ENCODE peak calls at places on chromosomes 1 and 21, in ten cellular contexts. V, W, J, L, H, G, R, Z, S and O are unnamed samples.

GRCh38 chr1:15051898-15052528 is 101.5 kb upstream of the TMEM51 start:
- DNase-seq in S (no peak), J (no peak), G (no peak), R (no peak), W (no peak), L (no peak), H (no peak), V (peak; percentile 10), Z (no peak), O (peak; percentile 14)

GRCh38 chr1:109882288-109883245 is 28.1 kb upstream of the CSF1 start:
- DNase-seq in R (no peak), L (no peak), W (no peak), G (no peak), S (no peak), H (no peak), Z (no peak), J (no peak), V (no peak), O (no peak)

GRCh38 chr1:12052008-12052573 is 11.0 kb upstream of the TNFRSF8 start:
- DNase-seq in L (peak; percentile 77), S (no peak), V (peak; percentile 84), J (peak; percentile 76), R (peak; percentile 45), Z (peak; percentile 87), H (peak; percentile 89), W (no peak), G (no peak), O (peak; percentile 81)

GRCh38 chr1:119001181-119002018 is 13.3 kb upstream of the TBX15 start:
- DNase-seq in G (no peak), W (no peak), J (no peak), V (peak; percentile 22), S (no peak), H (peak; percentile 49), R (no peak), L (no peak), Z (no peak), O (peak; percentile 24)

GRCh38 chr1:236522937-236523703 is 662 bp upstream of the LGALS8 start:
- DNase-seq in Z (peak; percentile 21), S (no peak), W (no peak), H (no peak), G (peak; percentile 52), V (peak; percentile 49), R (peak; percentile 41), J (no peak), L (no peak), O (no peak)

GRCh38 chr21:37459575-37459974 is 93.0 kb downstream of the DYRK1A start:
- DNase-seq in L (no peak), W (no peak), G (no peak), J (peak; percentile 56), Z (no peak), V (no peak), S (no peak), R (no peak), H (peak; percentile 26), O (peak; percentile 72)

GRCh38 chr1:116765962-116766361 is 11.7 kb downstream of the CD2 start:
- DNase-seq in V (peak; percentile 69), W (no peak), R (no peak), L (no peak), Z (no peak), H (peak; percentile 71), S (no peak), G (no peak), J (no peak), O (peak; percentile 47)

GRCh38 chr1:3588395-3588794 is 22.9 kb downstream of the MEGF6 start:
- DNase-seq in Z (no peak), H (no peak), V (no peak), S (peak; percentile 50), R (no peak), L (no peak), G (no peak), J (no peak), W (no peak), O (no peak)

GRCh38 chr1:247387096-247387495 is 28.9 kb upstream of the NLRP3 start:
- DNase-seq in W (no peak), L (no peak), Z (no peak), G (no peak), V (no peak), J (no peak), H (no peak), R (no peak), S (no peak), O (no peak)

GRCh38 chr1:247392088-247392487 is 23.9 kb upstream of the NLRP3 start:
- DNase-seq in Z (no peak), L (no peak), V (no peak), H (no peak), G (no peak), S (no peak), W (no peak), J (no peak), R (no peak), O (no peak)

GRCh38 chr1:247387500-247387899 is 28.5 kb upstream of the NLRP3 start:
- DNase-seq in V (peak; percentile 32), H (no peak), J (no peak), L (no peak), Z (no peak), W (no peak), S (no peak), R (no peak), G (no peak), O (no peak)

GRCh38 chr1:247390996-247391395 is 25.0 kb upstream of the NLRP3 start:
- DNase-seq in S (no peak), G (no peak), R (no peak), L (no peak), Z (no peak), H (no peak), J (no peak), V (no peak), W (no peak), O (no peak)

GRCh38 chr1:247390116-247390791 is 25.7 kb upstream of the NLRP3 start:
- DNase-seq in S (peak; percentile 86), H (peak; percentile 88), V (peak; percentile 73), G (peak; percentile 81), Z (peak; percentile 77), J (peak; percentile 50), W (peak; percentile 74), R (peak; percentile 63), L (peak; percentile 75), O (peak; percentile 60)
- TF ChIP-seq CTCF in S (peak; percentile 93), H (peak; percentile 91), V (peak; percentile 90), G (peak; percentile 68), Z (peak; percentile 84), J (peak; percentile 92), W (peak; percentile 90), R (peak; percentile 91), L (peak; percentile 89), O (peak; percentile 91)

GRCh38 chr1:241357366-241358305 is 631 bp upstream of the RGS7 start:
- DNase-seq in J (peak; percentile 0), R (no peak), G (no peak), S (peak; percentile 53), Z (no peak), L (no peak), V (peak; percentile 18), W (no peak), H (peak; percentile 20), O (peak; percentile 13)

GRCh38 chr1:241352401-241352800 is 4.6 kb downstream of the RGS7 start:
- DNase-seq in V (no peak), L (no peak), W (no peak), S (no peak), R (no peak), Z (no peak), J (no peak), H (no peak), G (no peak), O (no peak)

GRCh38 chr1:241355311-241356010 is 1.5 kb downstream of the RGS7 start:
- DNase-seq in G (no peak), V (no peak), R (no peak), W (no peak), L (no peak), J (no peak), S (no peak), Z (no peak), H (no peak), O (no peak)

GRCh38 chr1:241356187-241356518 is 852 bp downstream of the RGS7 start:
- DNase-seq in Z (no peak), W (no peak), G (no peak), R (no peak), V (no peak), L (no peak), J (no peak), H (no peak), S (peak; percentile 30), O (no peak)

GRCh38 chr1:241356519-241357365 is at the start of gene RGS7:
- DNase-seq in H (peak; percentile 63), G (peak; percentile 35), W (no peak), R (peak; percentile 14), V (no peak), S (peak; percentile 94), Z (peak; percentile 62), J (peak; percentile 53), L (peak; percentile 64), O (peak; percentile 23)
- H3K4me3 ChIP-seq in H (peak within 1 kb of the TSS; percentile 63), G (peak within 1 kb of the TSS; percentile 16), W (no peak within 1 kb of the TSS), R (peak within 1 kb of the TSS; percentile 65), V (peak within 1 kb of the TSS; percentile 20), S (peak within 1 kb of the TSS; percentile 98), Z (peak within 1 kb of the TSS; percentile 62), J (peak within 1 kb of the TSS; percentile 40), L (peak within 1 kb of the TSS; percentile 38), O (peak within 1 kb of the TSS; percentile 50)

GRCh38 chr1:100361249-100362089 is 9.2 kb downstream of the CDC14A start:
- DNase-seq in S (no peak), J (no peak), Z (no peak), V (no peak), G (no peak), R (no peak), L (no peak), W (no peak), H (no peak), O (no peak)

GRCh38 chr1:100360790-100361232 is 8.5 kb downstream of the CDC14A start:
- DNase-seq in L (no peak), Z (peak; percentile 23), W (no peak), V (no peak), S (no peak), R (peak; percentile 53), H (peak; percentile 66), G (no peak), J (peak; percentile 91), O (peak; percentile 40)

GRCh38 chr1:100358210-100358609 is 5.9 kb downstream of the CDC14A start:
- DNase-seq in H (peak; percentile 31), R (no peak), G (no peak), W (no peak), L (no peak), J (no peak), S (no peak), Z (no peak), V (no peak), O (no peak)

GRCh38 chr1:100362821-100363466 is 10.6 kb downstream of the CDC14A start:
- DNase-seq in J (peak; percentile 53), V (no peak), S (peak; percentile 9), R (no peak), Z (no peak), H (no peak), G (no peak), L (no peak), W (no peak), O (no peak)

DNA sequence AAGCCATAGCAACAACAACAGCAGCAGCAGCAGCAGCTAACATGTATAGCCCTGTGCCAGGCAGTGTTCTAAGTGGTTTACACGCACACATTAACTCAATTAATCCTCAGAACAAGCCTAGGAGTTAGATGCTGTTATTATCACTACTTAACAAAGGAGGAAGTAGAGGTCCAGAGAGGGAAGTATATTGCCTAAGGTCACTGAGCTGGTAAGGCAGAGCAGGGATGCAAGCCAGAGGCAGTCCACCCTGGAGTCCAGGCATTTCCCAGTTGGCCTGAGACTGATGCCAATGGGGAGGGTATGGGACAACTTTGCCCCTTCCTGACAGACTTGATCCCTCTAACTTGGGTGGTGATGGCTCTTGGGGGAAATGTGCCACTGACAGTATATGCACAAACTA is 6.8 kb downstream of the CDC14A start:
- DNase-seq in S (no peak), V (no peak), H (no peak), J (no peak), G (no peak), L (no peak), Z (no peak), R (no peak), W (no peak), O (no peak)
- TF ChIP-seq CTCF in S (no peak), V (no peak), H (no peak), J (no peak), G (no peak), L (no peak), Z (no peak), R (no peak), W (no peak), O (no peak)

GRCh38 chr1:108590947-108591346 is 31.0 kb downstream of the EEIG2 start:
- DNase-seq in S (no peak), R (no peak), W (no peak), V (peak; percentile 86), G (no peak), J (peak; percentile 92), L (no peak), Z (peak; percentile 23), H (peak; percentile 97), O (peak; percentile 98)

GRCh38 chr1:108593448-108593847 is 33.5 kb downstream of the EEIG2 start:
- DNase-seq in V (no peak), Z (no peak), L (no peak), J (no peak), H (no peak), G (no peak), S (no peak), R (no peak), W (no peak), O (no peak)

GRCh38 chr1:108590436-108590835 is 30.5 kb downstream of the EEIG2 start:
- DNase-seq in G (no peak), R (no peak), V (no peak), S (no peak), L (no peak), W (no peak), H (peak; percentile 85), J (no peak), Z (no peak), O (peak; percentile 67)

GRCh38 chr1:108592030-108592759 is 32.3 kb downstream of the EEIG2 start:
- DNase-seq in H (peak; percentile 15), J (peak; percentile 18), W (no peak), G (no peak), V (no peak), Z (no peak), S (no peak), R (no peak), L (no peak), O (no peak)

DNA sequence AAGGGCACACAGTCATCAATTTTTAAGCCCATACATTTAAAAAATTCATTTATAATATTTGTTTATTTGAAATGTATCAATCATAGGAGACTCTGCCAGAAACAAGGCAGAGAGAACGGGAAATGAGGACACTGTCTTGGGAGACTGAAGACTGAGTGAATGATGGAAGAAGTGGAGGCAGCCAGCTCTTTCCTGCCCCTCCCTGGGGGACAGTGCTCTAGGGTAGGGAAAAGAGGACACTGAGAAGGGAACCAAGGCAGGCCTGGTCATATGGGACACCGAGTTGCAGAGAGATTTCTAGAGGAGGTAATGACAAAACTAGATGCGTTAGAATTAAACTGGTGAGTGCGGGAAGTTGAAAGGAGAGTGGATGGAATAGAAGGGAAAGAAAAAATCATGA is 31.6 kb downstream of the EEIG2 start:
- DNase-seq in W (no peak), Z (no peak), L (no peak), S (no peak), H (no peak), V (no peak), J (no peak), R (peak; percentile 17), G (no peak), O (no peak)
- H3K4me3 ChIP-seq in W (no peak overlapping the region), Z (no peak overlapping the region), L (no peak overlapping the region), S (no peak overlapping the region), H (no peak overlapping the region), V (no peak overlapping the region), J (no peak overlapping the region), R (no peak overlapping the region), G (no peak overlapping the region), O (no peak overlapping the region)